ENCODE peak calls at places on chromosomes 2 and 18, in four cellular contexts. G, S, V and Q are unnamed samples.

GRCh38 chr18:42839408-42839807 is 276.1 kb downstream of the RIT2 start:
- DNase-seq in V (no peak), G (no peak), S (no peak), Q (no peak)

GRCh38 chr18:34677056-34677574 is 33.0 kb upstream of the DTNA start:
- DNase-seq in S (no peak), V (no peak), G (no peak), Q (no peak)

GRCh38 chr2:117127680-117128079 is 686.8 kb upstream of the DDX18 start:
- DNase-seq in V (peak; percentile 12), S (no peak), G (no peak), Q (no peak)

GRCh38 chr2:186641807-186642321 is 52.0 kb upstream of the FAM171B start:
- DNase-seq in G (no peak), S (peak; percentile 36), V (peak; percentile 72), Q (peak; percentile 72)

GRCh38 chr2:2581331-2582159 is 250.5 kb upstream of the MYT1L start:
- DNase-seq in V (no peak), G (no peak), S (no peak), Q (no peak)

GRCh38 chr2:133774675-133775005 is 206.4 kb upstream of the NCKAP5 start:
- DNase-seq in G (no peak), S (no peak), V (peak; percentile 53), Q (no peak)

GRCh38 chr2:144849612-144850011 is 329.7 kb upstream of the ZEB2 start:
- DNase-seq in V (no peak), G (no peak), S (no peak), Q (peak; percentile 21)

GRCh38 chr2:128631698-128632490 is 313.2 kb upstream of the HS6ST1 start:
- DNase-seq in V (no peak), S (no peak), G (no peak), Q (no peak)

GRCh38 chr18:3706279-3707097 is 256.5 kb downstream of the TGIF1 start:
- DNase-seq in S (no peak), G (no peak), V (no peak), Q (no peak)

GRCh38 chr2:160353813-160354212 is 139.8 kb downstream of the RBMS1 start:
- DNase-seq in G (no peak), V (no peak), S (no peak), Q (no peak)

GRCh38 chr2:112583497-112584133 is 794 bp upstream of the CHCHD5 start:
- DNase-seq in S (no peak), G (no peak), V (peak; percentile 10), Q (peak; percentile 35)

GRCh38 chr2:12428324-12428723 is 288.4 kb upstream of the TRIB2 start:
- DNase-seq in S (no peak), G (no peak), V (peak; percentile 44), Q (no peak)

GRCh38 chr2:28835787-28836186 is 25.2 kb downstream of the SPDYA start:
- DNase-seq in G (no peak), V (no peak), S (no peak), Q (no peak)

GRCh38 chr2:26764078-26764887 is at the start of gene SLC35F6:
- DNase-seq in S (peak; percentile 92), V (peak; percentile 71), G (peak; percentile 77), Q (peak; percentile 81)

GRCh38 chr2:10547011-10547410 is 98.9 kb upstream of the ODC1 start:
- DNase-seq in V (no peak), G (no peak), S (no peak), Q (no peak)

GRCh38 chr2:219675206-219675605 is 47.8 kb downstream of the SLC4A3 start:
- DNase-seq in S (no peak), V (no peak), G (no peak), Q (no peak)

GRCh38 chr18:55435592-55435991 is 152.4 kb downstream of the TCF4 start:
- DNase-seq in S (no peak), V (peak; percentile 25), G (no peak), Q (no peak)

GRCh38 chr2:37915773-37916172 is 9.3 kb upstream of the RMDN2 start:
- DNase-seq in V (no peak), G (no peak), S (no peak), Q (no peak)

GRCh38 chr2:224175010-224175409 is 135.9 kb upstream of the SERPINE2 start:
- DNase-seq in S (no peak), G (no peak), V (no peak), Q (no peak)